ENCODE peak calls at places on chromosomes 4 and X, in seven cellular contexts. G, Z, T, R, J, P and M are unnamed samples.

GRCh38 chr4:75708218-75708691 is 16.1 kb upstream of the USO1 start:
- DNase-seq in G (no peak), Z (no peak), T (no peak), R (no peak), J (no peak), P (peak; percentile 16), M (no peak)

GRCh38 chr4:138938371-138938699 is 77.2 kb upstream of the NOCT start:
- DNase-seq in G (peak; percentile 55), Z (peak; percentile 55), T (peak; percentile 34), R (no peak), J (peak; percentile 65), P (no peak), M (no peak)

GRCh38 chr4:77014256-77014655 is 61.5 kb downstream of the CCNI start:
- DNase-seq in G (no peak), Z (no peak), T (no peak), R (no peak), J (no peak), P (no peak), M (no peak)

GRCh38 chr4:82381661-82382284 is 8.0 kb upstream of the HNRNPD start:
- DNase-seq in G (no peak), Z (no peak), T (no peak), R (no peak), J (peak; percentile 48), P (no peak), M (no peak)

GRCh38 chr4:73721901-73722300 is 18.5 kb upstream of the CXCL8 start:
- DNase-seq in G (peak; percentile 66), Z (no peak), T (no peak), R (no peak), J (peak; percentile 33), P (no peak), M (no peak)

GRCh38 chr4:82721819-82722423 is 76.7 kb downstream of the SCD5 start:
- DNase-seq in G (peak; percentile 36), Z (no peak), T (peak; percentile 38), R (no peak), J (peak; percentile 26), P (peak; percentile 5), M (peak; percentile 27)

GRCh38 chr4:16176621-16177020 is 49.6 kb downstream of the TAPT1 start:
- DNase-seq in G (no peak), Z (no peak), T (no peak), R (no peak), J (no peak), P (no peak), M (no peak)

GRCh38 chr4:146273204-146273901 is 59.0 kb downstream of the REELD1 start:
- DNase-seq in G (no peak), Z (no peak), T (no peak), R (no peak), J (no peak), P (no peak), M (no peak)

GRCh38 chrX:149286940-149287349 is 218.2 kb downstream of the IDS start:
- DNase-seq in G (peak; percentile 8), Z (peak; percentile 56), T (peak; percentile 30), R (peak; percentile 37), J (peak; percentile 31), P (peak; percentile 34), M (peak; percentile 33)

GRCh38 chr4:124934921-124935320 is 222.4 kb upstream of the ANKRD50 start:
- DNase-seq in G (no peak), Z (no peak), T (no peak), R (no peak), J (no peak), P (no peak), M (no peak)

GRCh38 chr4:147071341-147071740 is 125.7 kb upstream of the TTC29 start:
- DNase-seq in G (no peak), Z (no peak), T (no peak), R (no peak), J (no peak), P (no peak), M (no peak)

GRCh38 chrX:153857348-153857903 is 27.1 kb upstream of the PDZD4 start:
- DNase-seq in G (no peak), Z (no peak), T (no peak), R (no peak), J (no peak), P (no peak), M (no peak)

GRCh38 chrX:153485396-153486080 is 9.2 kb upstream of the BGN start:
- DNase-seq in G (no peak), Z (no peak), T (no peak), R (no peak), J (no peak), P (no peak), M (no peak)

GRCh38 chrX:8913665-8914409 is 112.7 kb upstream of the FAM9A start:
- DNase-seq in G (peak; percentile 0), Z (peak; percentile 45), T (no peak), R (no peak), J (peak; percentile 47), P (no peak), M (peak; percentile 7)

GRCh38 chrX:47218920-47219815 is 687 bp downstream of the CDK16 start:
- DNase-seq in G (peak; percentile 12), Z (no peak), T (no peak), R (peak; percentile 42), J (no peak), P (peak; percentile 39), M (peak; percentile 27)